ENCODE peak calls at places on chromosomes 11 and 22, in four cellular contexts. R is cardiac muscle cell; J is stimulated activated CD4-positive, alpha-beta T cell treated with anti-CD3 and anti-CD28 coated beads, Interleukin-4, amount 100 ng/mL, for 48 hours; U is KG1. P is an unnamed sample.

GRCh38 chr22:45506961-45507360 is 4.3 kb downstream of the FBLN1 start:
- DNase-seq in R (no peak), J (no peak), U (no peak), P (no peak)

GRCh38 chr11:130001491-130002351 is 914 bp downstream of the PRDM10 start:
- DNase-seq in R (peak; percentile 29), J (peak; percentile 26), U (peak; percentile 39), P (no peak)

GRCh38 chr11:12733091-12733490 is 58.9 kb downstream of the TEAD1 start:
- DNase-seq in R (no peak), J (no peak), U (no peak), P (no peak)

GRCh38 chr22:20638143-20638870 is 130.9 kb downstream of the MED15 start:
- DNase-seq in R (no peak), J (no peak), U (no peak), P (no peak)

GRCh38 chr11:73520358-73521061 is 77.4 kb downstream of the FAM168A start:
- DNase-seq in R (peak; percentile 28), J (no peak), U (no peak), P (no peak)

GRCh38 chr11:13311570-13311969 is 34.0 kb downstream of the BMAL1 start:
- DNase-seq in R (no peak), J (no peak), U (no peak), P (no peak)

GRCh38 chr11:17730608-17731462 is 3.7 kb upstream of the KCNC1 start:
- DNase-seq in R (peak; percentile 84), J (peak; percentile 56), U (no peak), P (peak; percentile 28)

GRCh38 chr11:124717786-124718634 is 21.7 kb upstream of the NRGN start:
- DNase-seq in R (peak; percentile 47), J (peak; percentile 4), U (no peak), P (no peak)

GRCh38 chr11:96122601-96123044 is 198.7 kb upstream of the MTMR2 start:
- DNase-seq in R (no peak), J (no peak), U (no peak), P (no peak)

GRCh38 chr11:130146797-130147196 is 12.8 kb upstream of the ST14 start:
- DNase-seq in R (peak; percentile 25), J (no peak), U (peak; percentile 76), P (no peak)

P was measured in AG09319.